ENCODE peak calls at places on chromosomes 12 and 14, in eight cellular contexts. I is adrenal gland, K is tibial artery, Z is lower lobe of right lung, O is right lobe of liver, H is PC-3, L is RWPE1, D is cardiac muscle cell. G is an unnamed sample.

GRCh38 chr12:52073531-52073950 is 3.8 kb downstream of the ATG101 start:
- DNase-seq in I (no peak), K (no peak), Z (no peak), O (no peak), H (no peak), L (no peak), D (no peak), G (no peak)

GRCh38 chr12:75908961-75909699 is 122.4 kb downstream of the PHLDA1 start:
- DNase-seq in I (peak), K (peak), Z (peak), O (peak), H (peak), L (peak), D (no peak), G (no peak)

GRCh38 chr12:56414401-56414800 is 34.8 kb downstream of the TIMELESS start:
- DNase-seq in I (no peak), K (no peak), Z (no peak), O (no peak), H (no peak), L (no peak), D (no peak), G (no peak)

GRCh38 chr12:96258451-96258933 is 64.3 kb downstream of the ELK3 start:
- DNase-seq in I (peak), K (peak), Z (no peak), O (no peak), H (no peak), L (no peak), D (no peak), G (peak)

GRCh38 chr12:84128117-84128991 is 784.2 kb downstream of the SLC6A15 start:
- DNase-seq in I (no peak), K (no peak), Z (no peak), O (no peak), H (no peak), L (no peak), D (no peak), G (no peak)

GRCh38 chr14:40870252-40870651 is 736.4 kb upstream of the LRFN5 start:
- DNase-seq in I (no peak), K (no peak), Z (no peak), O (no peak), H (peak), L (no peak), D (no peak), G (no peak)

GRCh38 chr12:45547132-45547531 is 182.4 kb upstream of the ARID2 start:
- DNase-seq in I (no peak), K (no peak), Z (no peak), O (no peak), H (no peak), L (no peak), D (peak), G (no peak)

GRCh38 chr12:116138380-116138779 is 139.1 kb downstream of the MED13L start:
- DNase-seq in I (no peak), K (no peak), Z (no peak), O (no peak), H (no peak), L (no peak), D (no peak), G (no peak)

GRCh38 chr12:109723311-109723791 is 9.7 kb downstream of the FAM222A start:
- DNase-seq in I (peak), K (peak), Z (peak), O (peak), H (no peak), L (no peak), D (no peak), G (no peak)

GRCh38 chr14:95314609-95315008 is 5.1 kb downstream of the CLMN start:
- DNase-seq in I (peak), K (no peak), Z (peak), O (peak), H (peak), L (peak), D (no peak), G (no peak)

GRCh38 chr12:104568881-104569280 is 112.1 kb downstream of the CHST11 start:
- DNase-seq in I (no peak), K (no peak), Z (no peak), O (no peak), H (no peak), L (no peak), D (no peak), G (no peak)

GRCh38 chr12:122909442-122910288 is 13.7 kb upstream of the VPS37B start:
- DNase-seq in I (peak), K (no peak), Z (no peak), O (no peak), H (no peak), L (no peak), D (peak), G (no peak)

GRCh38 chr14:59187802-59188460 is 536 bp upstream of the DAAM1 start:
- DNase-seq in I (peak), K (peak), Z (peak), O (peak), H (peak), L (peak), D (peak), G (peak)

GRCh38 chr12:75831413-75831812 is 200.2 kb downstream of the PHLDA1 start:
- DNase-seq in I (no peak), K (no peak), Z (no peak), O (no peak), H (no peak), L (no peak), D (peak), G (no peak)

GRCh38 chr12:108750471-108751402 is 19.4 kb upstream of the CORO1C start:
- DNase-seq in I (no peak), K (peak), Z (no peak), O (no peak), H (no peak), L (no peak), D (no peak), G (no peak)

GRCh38 chr14:91985008-91985407 is 37.5 kb upstream of the FBLN5 start:
- DNase-seq in I (no peak), K (no peak), Z (no peak), O (no peak), H (peak), L (no peak), D (no peak), G (no peak)

GRCh38 chr14:101972126-101972785 is 7.9 kb downstream of the DYNC1H1 start:
- DNase-seq in I (peak), K (peak), Z (peak), O (peak), H (peak), L (peak), D (no peak), G (no peak)

GRCh38 chr12:55899035-55899434 is 28.7 kb downstream of the PYM1 start:
- DNase-seq in I (no peak), K (no peak), Z (no peak), O (no peak), H (no peak), L (no peak), D (no peak), G (no peak)

GRCh38 chr12:94649349-94650142 is 811 bp downstream of the TMCC3 start:
- DNase-seq in I (peak), K (peak), Z (peak), O (peak), H (peak), L (peak), D (peak), G (peak)
- TF ChIP-seq CTCF in I (peak), K (peak), Z (peak), O (peak), H (peak), L (peak), D (peak), G (peak)

GRCh38 chr14:60986500-60986899 is 5.5 kb downstream of the SLC38A6 start:
- DNase-seq in I (no peak), K (no peak), Z (no peak), O (no peak), H (no peak), L (no peak), D (no peak), G (no peak)

GRCh38 chr14:60977848-60978247 is 3.0 kb downstream of the TRMT5 start:
- DNase-seq in I (no peak), K (no peak), Z (no peak), O (no peak), H (no peak), L (no peak), D (no peak), G (no peak)

GRCh38 chr14:60984225-60984624 is 3.2 kb downstream of the SLC38A6 start:
- DNase-seq in I (no peak), K (no peak), Z (no peak), O (no peak), H (no peak), L (no peak), D (no peak), G (no peak)

GRCh38 chr14:60981626-60982455 is 796 bp downstream of the SLC38A6 start:
- DNase-seq in I (peak), K (no peak), Z (no peak), O (no peak), H (peak), L (peak), D (peak), G (no peak)

GRCh38 chr14:60980811-60981625 is at the start of the genes SLC38A6 and TRMT5:
- DNase-seq in I (peak), K (peak), Z (peak), O (peak), H (peak), L (peak), D (peak), G (peak)
- H3K27ac ChIP-seq in I (no peak), K (peak), Z (peak), O (peak), H (peak), L (peak), D (peak), G (peak)

DNA sequence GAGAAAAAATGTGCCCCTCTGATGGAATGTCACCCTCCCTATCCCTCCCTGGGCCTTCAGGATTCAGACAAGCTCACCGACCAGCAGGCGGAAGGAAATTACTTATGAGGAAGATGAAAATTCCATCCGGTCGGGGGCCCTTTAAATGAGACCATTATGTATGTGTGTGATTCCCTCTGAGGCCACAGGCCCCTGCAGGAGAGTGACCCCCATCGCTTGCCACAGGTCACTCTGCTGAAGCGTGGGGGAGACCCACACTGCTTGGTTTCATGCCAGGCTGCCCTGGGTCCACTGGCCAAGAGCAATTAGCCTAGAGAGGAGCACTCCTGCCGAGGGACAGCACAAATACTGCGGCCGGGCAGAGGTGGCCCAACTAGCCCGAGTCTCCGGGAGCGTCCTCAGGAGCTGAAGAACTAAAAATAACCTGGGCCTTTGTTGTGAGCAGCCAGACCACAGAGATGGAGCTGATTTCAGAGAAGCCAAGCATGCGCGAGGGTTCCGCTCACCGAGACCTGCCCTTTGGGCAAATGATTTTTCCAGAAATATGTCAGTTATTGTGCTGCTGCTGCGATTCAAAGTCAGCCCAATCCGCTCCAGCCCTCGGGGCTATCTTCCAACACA is 276.4 kb downstream of the DPF3 start:
- DNase-seq in I (no peak), K (no peak), Z (no peak), O (no peak), H (no peak), L (no peak), D (peak), G (no peak)
- TF ChIP-seq CTCF in I (no peak), K (no peak), Z (no peak), O (no peak), H (no peak), L (no peak), D (no peak), G (no peak)

GRCh38 chr12:92930421-92930820 is 1.3 kb upstream of the EEA1 start:
- DNase-seq in I (no peak), K (no peak), Z (no peak), O (no peak), H (peak), L (no peak), D (no peak), G (no peak)
- H3K27ac ChIP-seq in I (peak), K (peak), Z (peak), O (peak), H (peak), L (no peak), D (no peak), G (peak)

GRCh38 chr12:49583361-49584094 is 15.6 kb upstream of the MCRS1 start:
- DNase-seq in I (no peak), K (no peak), Z (no peak), O (no peak), H (no peak), L (no peak), D (no peak), G (no peak)

GRCh38 chr12:49585477-49586445 is 17.8 kb upstream of the MCRS1 start:
- DNase-seq in I (no peak), K (no peak), Z (no peak), O (no peak), H (no peak), L (no peak), D (no peak), G (no peak)

GRCh38 chr12:49588761-49589516 is 16.5 kb downstream of the FAM186B start:
- DNase-seq in I (no peak), K (no peak), Z (no peak), O (no peak), H (no peak), L (peak), D (no peak), G (no peak)

GRCh38 chr12:49588281-49588680 is 17.2 kb downstream of the FAM186B start:
- DNase-seq in I (no peak), K (no peak), Z (no peak), O (no peak), H (no peak), L (no peak), D (no peak), G (no peak)

DNA sequence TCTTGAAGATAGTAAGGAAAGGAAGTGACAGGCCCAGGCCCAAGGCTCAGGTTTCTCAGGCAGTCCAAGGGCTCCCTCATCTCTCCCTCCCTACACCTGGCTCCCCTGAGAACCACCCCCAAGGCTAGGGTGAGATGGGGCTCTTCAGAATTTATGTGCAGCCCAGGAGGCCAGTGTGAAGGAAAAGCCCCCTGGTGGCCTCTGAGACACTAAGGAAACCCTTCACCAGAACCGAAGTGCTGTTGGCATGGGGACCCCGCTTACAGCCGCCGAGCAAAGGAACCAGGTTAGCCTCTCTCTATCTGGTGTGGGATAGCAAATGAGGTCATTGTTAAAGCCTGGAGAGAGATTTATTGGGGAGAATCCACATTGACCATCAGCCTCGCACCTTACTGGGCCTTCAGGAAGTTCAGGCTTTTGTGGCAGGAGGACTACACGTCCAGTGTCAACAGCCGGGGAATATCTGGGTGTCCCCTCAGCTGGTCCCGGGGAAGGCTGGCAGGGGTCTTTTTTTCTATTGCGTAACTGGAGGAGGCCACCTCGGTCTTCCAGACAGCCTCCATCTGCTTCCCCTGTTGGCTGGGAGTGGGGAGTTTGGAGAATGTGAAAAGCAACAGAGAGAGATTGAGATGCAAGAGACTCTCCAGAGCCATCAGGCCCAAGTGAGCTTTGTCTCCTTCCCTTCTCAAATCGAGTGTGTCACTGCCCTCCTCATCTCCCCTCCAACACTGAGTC is 18.1 kb downstream of the FAM186B start:
- DNase-seq in I (no peak), K (no peak), Z (no peak), O (no peak), H (no peak), L (no peak), D (no peak), G (no peak)
- TF ChIP-seq CTCF in I (no peak), K (no peak), Z (no peak), O (no peak), H (peak), L (no peak), D (no peak), G (no peak)

GRCh38 chr14:73719791-73720190 is 5.6 kb upstream of the PNMA1 start:
- DNase-seq in I (no peak), K (no peak), Z (no peak), O (peak), H (peak), L (no peak), D (no peak), G (no peak)

GRCh38 chr14:73717998-73718741 is 4.0 kb upstream of the PNMA1 start:
- DNase-seq in I (peak), K (peak), Z (no peak), O (no peak), H (peak), L (no peak), D (peak), G (peak)

GRCh38 chr14:73717247-73717646 is 3.1 kb upstream of the PNMA1 start:
- DNase-seq in I (no peak), K (no peak), Z (no peak), O (no peak), H (no peak), L (no peak), D (no peak), G (no peak)

GRCh38 chr14:73719361-73719760 is 5.2 kb upstream of the PNMA1 start:
- DNase-seq in I (no peak), K (no peak), Z (no peak), O (no peak), H (peak), L (no peak), D (no peak), G (no peak)

GRCh38 chr14:73718742-73719251 is 4.6 kb upstream of the PNMA1 start:
- DNase-seq in I (peak), K (peak), Z (no peak), O (no peak), H (no peak), L (no peak), D (no peak), G (peak)
- H3K27ac ChIP-seq in I (no peak), K (peak), Z (no peak), O (no peak), H (no peak), L (peak), D (peak), G (peak)

GRCh38 chr14:99779751-99780150 is 13.5 kb upstream of the EML1 start:
- DNase-seq in I (no peak), K (no peak), Z (no peak), O (no peak), H (peak), L (no peak), D (no peak), G (no peak)
- TF ChIP-seq CTCF in I (no peak), K (no peak), Z (no peak), O (no peak), H (peak), L (no peak), D (no peak), G (no peak)

G was measured in spleen.